ENCODE peak calls at places on chromosome 16, in seven cellular contexts. O, G, A, U, R, F and M are unnamed samples.
A peak's percentile ranks its signal among the peaks of the same experiment; 100 is the strongest.

GRCh38 chr16:88999457-89000206 is 22.6 kb upstream of the CBFA2T3 start:
- DNase-seq in O (no peak), G (peak; percentile 44), A (no peak), U (no peak), R (no peak), F (no peak), M (no peak)

GRCh38 chr16:22073350-22073749 is 19.0 kb upstream of the VWA3A start:
- DNase-seq in O (no peak), G (no peak), A (no peak), U (no peak), R (no peak), F (no peak), M (no peak)

GRCh38 chr16:80210787-80211186 is 330.0 kb upstream of the DYNLRB2 start:
- DNase-seq in O (no peak), G (no peak), A (no peak), U (no peak), R (no peak), F (no peak), M (no peak)

GRCh38 chr16:49203361-49203760 is 78.3 kb downstream of the CBLN1 start:
- DNase-seq in O (no peak), G (no peak), A (no peak), U (no peak), R (no peak), F (no peak), M (no peak)

GRCh38 chr16:3020604-3021448 is 658 bp downstream of the TNFRSF12A start:
- DNase-seq in O (peak; percentile 85), G (peak; percentile 44), A (peak; percentile 66), U (peak; percentile 37), R (peak; percentile 62), F (peak; percentile 91), M (peak; percentile 34)

GRCh38 chr16:35207059-35207999 is 1747.9 kb downstream of the TP53TG3F start:
- DNase-seq in O (no peak), G (no peak), A (no peak), U (peak; percentile 65), R (no peak), F (no peak), M (no peak)

GRCh38 chr16:88705076-88705684 is 1.0 kb downstream of the RNF166 start:
- DNase-seq in O (no peak), G (peak; percentile 44), A (no peak), U (no peak), R (no peak), F (no peak), M (no peak)

GRCh38 chr16:53546988-53547391 is 44.0 kb upstream of the AKTIP start:
- DNase-seq in O (peak; percentile 3), G (no peak), A (peak; percentile 15), U (no peak), R (no peak), F (no peak), M (no peak)

GRCh38 chr16:49726155-49726554 is 129.8 kb downstream of the ZNF423 start:
- DNase-seq in O (no peak), G (no peak), A (no peak), U (no peak), R (no peak), F (no peak), M (no peak)

GRCh38 chr16:4356820-4357219 is 5.7 kb upstream of the PAM16 start:
- DNase-seq in O (no peak), G (no peak), A (no peak), U (no peak), R (no peak), F (no peak), M (no peak)

GRCh38 chr16:86581458-86581857 is 3.1 kb downstream of the FOXL1 start:
- DNase-seq in O (no peak), G (no peak), A (no peak), U (no peak), R (no peak), F (no peak), M (no peak)

GRCh38 chr16:28277537-28278388 is 14.6 kb upstream of the SBK1 start:
- DNase-seq in O (peak; percentile 75), G (peak; percentile 84), A (peak; percentile 65), U (peak; percentile 88), R (peak; percentile 93), F (peak; percentile 87), M (peak; percentile 54)

GRCh38 chr16:7239547-7239946 is 93.1 kb upstream of the RBFOX1 start:
- DNase-seq in O (no peak), G (no peak), A (no peak), U (no peak), R (no peak), F (no peak), M (no peak)

GRCh38 chr16:1493746-1494094 is 560 bp downstream of the TELO2 start:
- DNase-seq in O (no peak), G (peak; percentile 35), A (no peak), U (peak; percentile 36), R (no peak), F (no peak), M (no peak)

GRCh38 chr16:22282254-22282892 is 14.8 kb upstream of the POLR3E start:
- DNase-seq in O (no peak), G (no peak), A (no peak), U (no peak), R (no peak), F (no peak), M (no peak)

GRCh38 chr16:52773026-52773425 is 226.1 kb upstream of the TOX3 start:
- DNase-seq in O (no peak), G (no peak), A (no peak), U (no peak), R (no peak), F (no peak), M (no peak)

GRCh38 chr16:55436587-55436986 is 42.4 kb upstream of the MMP2 start:
- DNase-seq in O (no peak), G (no peak), A (no peak), U (no peak), R (no peak), F (no peak), M (no peak)

GRCh38 chr16:30084816-30085159 is 6.9 kb downstream of the TBX6 start:
- DNase-seq in O (peak; percentile 30), G (no peak), A (no peak), U (no peak), R (peak; percentile 24), F (no peak), M (no peak)

DNA sequence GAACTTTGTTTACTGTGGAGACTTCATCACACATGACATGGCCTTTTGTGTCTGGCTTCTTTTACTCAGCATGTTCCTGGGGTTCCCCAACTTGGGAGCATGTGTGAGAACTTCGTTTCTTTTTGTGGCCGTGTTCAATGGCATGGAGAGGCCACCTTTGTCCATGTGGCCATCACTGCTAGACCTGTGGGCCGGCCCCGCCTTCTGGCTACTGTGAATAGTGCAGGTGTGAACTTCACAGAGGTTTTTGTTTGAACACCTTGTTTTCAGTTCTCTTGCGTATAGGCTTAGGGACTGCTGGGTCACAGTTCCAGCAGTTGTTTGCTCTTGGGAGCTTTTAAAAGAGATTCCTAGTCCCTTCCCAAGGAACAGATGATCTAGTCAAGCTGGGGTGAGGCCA is 5.7 kb upstream of the SLC38A8 start:
- DNase-seq in O (no peak), G (no peak), A (peak; percentile 8), U (no peak), R (peak; percentile 23), F (peak; percentile 19), M (no peak)
- TF ChIP-seq CTCF in O (no peak), G (no peak), A (peak; percentile 63), U (no peak), R (no peak), F (no peak), M (peak; percentile 13)

GRCh38 chr16:14307059-14307531 is 236.0 kb downstream of the MRTFB start:
- DNase-seq in O (no peak), G (peak; percentile 68), A (no peak), U (no peak), R (no peak), F (no peak), M (no peak)

GRCh38 chr16:14309001-14309886 is 238.1 kb downstream of the MRTFB start:
- DNase-seq in O (peak; percentile 31), G (peak; percentile 89), A (no peak), U (peak; percentile 49), R (no peak), F (no peak), M (no peak)

GRCh38 chr16:14307623-14308356 is 236.7 kb downstream of the MRTFB start:
- DNase-seq in O (no peak), G (peak; percentile 53), A (no peak), U (no peak), R (no peak), F (no peak), M (no peak)

GRCh38 chr16:14309906-14310305 is 238.8 kb downstream of the MRTFB start:
- DNase-seq in O (peak; percentile 39), G (no peak), A (no peak), U (no peak), R (no peak), F (no peak), M (no peak)

DNA sequence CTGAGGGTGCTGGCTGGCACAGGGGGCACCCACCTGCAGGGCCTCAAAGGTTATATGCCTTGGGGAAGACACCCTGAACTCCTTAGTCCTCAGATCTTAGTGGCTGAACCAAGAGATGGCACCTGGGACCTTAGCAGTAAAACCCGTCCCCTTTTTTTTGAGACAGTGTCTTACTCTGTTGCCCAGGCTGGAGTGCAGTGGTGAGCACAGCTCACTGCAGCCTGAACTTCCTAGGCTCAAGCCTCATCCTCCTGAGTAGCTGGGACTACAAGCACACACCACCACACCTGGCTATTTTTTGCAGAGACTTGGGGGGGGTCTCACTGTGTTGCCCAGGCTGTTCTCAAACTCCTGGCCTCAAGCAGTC is 237.2 kb downstream of the MRTFB start:
- DNase-seq in O (no peak), G (peak; percentile 56), A (no peak), U (no peak), R (no peak), F (no peak), M (no peak)
- H3K4me3 ChIP-seq in O (no peak overlapping the region), G (peak overlapping the region; percentile 99), A (peak overlapping the region; percentile 48), U (no peak overlapping the region), R (no peak overlapping the region), F (no peak overlapping the region), M (no peak overlapping the region)

GRCh38 chr16:67372664-67373063 is 20.6 kb downstream of the TPPP3 start:
- DNase-seq in O (peak; percentile 62), G (peak; percentile 16), A (peak; percentile 12), U (no peak), R (no peak), F (no peak), M (peak; percentile 24)
- TF ChIP-seq CTCF in O (peak; percentile 51), G (peak; percentile 73), A (peak; percentile 38), U (peak; percentile 65), R (no peak), F (peak; percentile 32), M (peak; percentile 42)

DNA sequence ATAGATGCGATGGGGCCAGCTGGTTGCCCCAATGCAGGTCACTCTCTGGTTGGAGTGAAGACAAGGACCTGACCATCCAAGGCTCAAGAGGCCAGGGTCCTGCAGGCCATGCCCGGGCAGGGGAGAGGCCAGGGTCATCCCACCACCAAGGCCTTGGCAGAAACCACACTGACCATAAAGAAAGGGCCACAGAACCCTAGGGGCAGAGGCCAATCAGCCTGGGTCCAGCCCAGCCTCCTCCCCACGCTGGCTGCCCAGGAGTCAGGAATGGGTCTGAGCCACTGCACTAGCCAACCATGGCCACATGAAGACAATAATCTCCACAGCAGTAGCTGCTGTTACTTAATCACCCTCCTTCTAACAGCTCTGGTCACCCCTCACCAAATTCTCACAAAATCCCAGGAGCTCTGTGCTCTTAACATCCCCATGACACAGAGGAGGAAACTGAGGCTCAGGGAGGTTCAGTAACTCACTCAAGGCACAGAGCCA is 10.2 kb upstream of the BCAR1 start:
- DNase-seq in O (no peak), G (no peak), A (no peak), U (no peak), R (no peak), F (no peak), M (no peak)
- H3K4me3 ChIP-seq in O (no peak overlapping the region), G (no peak overlapping the region), A (no peak overlapping the region), U (no peak overlapping the region), R (no peak overlapping the region), F (no peak overlapping the region), M (no peak overlapping the region)